ENCODE peak calls at places on chromosome 3, in six cellular contexts. K is GM12878, N is K562, G is GM12891, V is H1, R is HepG2. F is an unnamed sample.

GRCh38 chr3:8702560-8702959 is 31.0 kb upstream of the CAV3 start:
- DNase-seq in K (no peak), N (peak), G (no peak), V (peak), R (no peak), F (no peak)

GRCh38 chr3:24548278-24548677 is 53.6 kb upstream of the THRB start:
- DNase-seq in K (no peak), N (no peak), G (no peak), V (no peak), R (no peak), F (no peak)

GRCh38 chr3:69865920-69866679 is 126.8 kb downstream of the MITF start:
- DNase-seq in K (no peak), N (no peak), G (no peak), V (no peak), R (no peak), F (no peak)

GRCh38 chr3:98612587-98612986 is 19.2 kb upstream of the CPOX start:
- DNase-seq in K (no peak), N (no peak), G (no peak), V (peak), R (peak), F (no peak)

GRCh38 chr3:98613616-98614015 is 20.2 kb upstream of the CPOX start:
- DNase-seq in K (peak), N (no peak), G (no peak), V (no peak), R (no peak), F (no peak)

GRCh38 chr3:148089171-148089570 is 608.5 kb upstream of the AGTR1 start:
- DNase-seq in K (no peak), N (no peak), G (no peak), V (no peak), R (no peak), F (no peak)

GRCh38 chr3:36969540-36970432 is 23.1 kb downstream of the EPM2AIP1 start:
- DNase-seq in K (peak), N (peak), G (peak), V (no peak), R (peak), F (peak)

GRCh38 chr3:79521221-79521848 is 246.5 kb downstream of the ROBO1 start:
- DNase-seq in K (peak), N (peak), G (no peak), V (no peak), R (peak), F (no peak)

GRCh38 chr3:45367451-45367850 is 20.9 kb upstream of the LARS2 start:
- DNase-seq in K (no peak), N (no peak), G (no peak), V (no peak), R (no peak), F (no peak)

GRCh38 chr3:40363681-40364080 is 23.3 kb upstream of the ENTPD3 start:
- DNase-seq in K (no peak), N (no peak), G (no peak), V (no peak), R (no peak), F (no peak)

GRCh38 chr3:136818851-136819783 is at the start of gene SLC35G2:
- DNase-seq in K (no peak), N (peak), G (peak), V (peak), R (peak), F (no peak)

GRCh38 chr3:139225551-139225950 is 118.3 kb upstream of the MRPS22 start:
- DNase-seq in K (no peak), N (no peak), G (no peak), V (no peak), R (no peak), F (no peak)

GRCh38 chr3:185937689-185938374 is at the start of gene TRA2B:
- DNase-seq in K (peak), N (peak), G (peak), V (peak), R (peak), F (peak)
- TF ChIP-seq POLR2A in K (peak), N (peak), G (peak), V (peak), R (peak), F (peak)

GRCh38 chr3:113685956-113686721 is 10.3 kb downstream of the USF3 start:
- DNase-seq in K (no peak), N (no peak), G (no peak), V (no peak), R (peak), F (no peak)
- TF ChIP-seq TAF1 in K (no peak), N (no peak), G (no peak), V (no peak), R (no peak), F (no peak)

GRCh38 chr3:117750674-117751073 is 1041.1 kb downstream of the TUSC7 start:
- DNase-seq in K (no peak), N (no peak), G (no peak), V (no peak), R (no peak), F (no peak)
- TF ChIP-seq POLR2AphosphoS5 in K (no peak), N (no peak), G (no peak), V (no peak), R (no peak), F (no peak)

GRCh38 chr3:65904016-65904415 is 134.7 kb downstream of the MAGI1 start:
- DNase-seq in K (no peak), N (no peak), G (no peak), V (no peak), R (no peak), F (no peak)
- TF ChIP-seq POLR2A in K (no peak), N (no peak), G (no peak), V (no peak), R (no peak), F (no peak)

F was measured in GM12892.